ENCODE peak calls at places on chromosomes 11 and 22, in four cellular contexts. V is thoracic aorta; O is GM06990; X is stimulated activated CD8-positive, alpha-beta memory T cell treated with anti-CD3 and anti-CD28 coated beads, Interleukin-15, amount 100 ng/mL, for 4 hours. Q is an unnamed sample.

GRCh38 chr11:45921561-45922424 is 663 bp upstream of the LARGE2 start:
- DNase-seq in X (no peak), O (no peak), V (no peak), Q (no peak)

GRCh38 chr11:122209619-122210377 is 93.8 kb upstream of the BLID start:
- DNase-seq in O (no peak), X (no peak), V (peak), Q (no peak)

GRCh38 chr11:102573851-102574250 is 43.3 kb upstream of the MMP7 start:
- DNase-seq in X (no peak), V (no peak), O (no peak), Q (no peak)

GRCh38 chr11:111419641-111420327 is 40.7 kb upstream of the POU2AF1 start:
- DNase-seq in X (no peak), V (peak), O (no peak), Q (no peak)

GRCh38 chr11:95516786-95517185 is 272.8 kb downstream of the FAM76B start:
- DNase-seq in V (no peak), X (no peak), O (no peak), Q (no peak)

GRCh38 chr22:36467042-36467810 is 14.2 kb downstream of the TXN2 start:
- DNase-seq in X (no peak), O (no peak), V (no peak), Q (no peak)

GRCh38 chr11:78295991-78296930 is 107.5 kb downstream of the USP35 start:
- DNase-seq in O (no peak), X (no peak), V (no peak), Q (no peak)

GRCh38 chr22:40112595-40112994 is 65.1 kb upstream of the TNRC6B start:
- DNase-seq in X (no peak), O (no peak), V (no peak), Q (no peak)

GRCh38 chr22:50301581-50301991 is 5.9 kb downstream of the PLXNB2 start:
- DNase-seq in O (no peak), V (no peak), X (no peak), Q (no peak)

GRCh38 chr22:35995772-35996171 is 32.9 kb downstream of the RBFOX2 start:
- DNase-seq in V (peak), O (no peak), X (no peak), Q (peak)

GRCh38 chr11:15412054-15412453 is 297.3 kb downstream of the INSC start:
- DNase-seq in V (no peak), X (no peak), O (peak), Q (no peak)

GRCh38 chr11:81874627-81875026 is 859.0 kb downstream of the FAM181B start:
- DNase-seq in O (peak), X (no peak), V (no peak), Q (no peak)

GRCh38 chr22:21861856-21862255 is 5.6 kb downstream of the MAPK1 start:
- DNase-seq in X (no peak), V (no peak), O (no peak), Q (no peak)

GRCh38 chr11:46977940-46978595 is 41.5 kb downstream of the CSTPP1 start:
- DNase-seq in X (no peak), V (no peak), O (no peak), Q (no peak)

GRCh38 chr11:45517171-45517770 is 148.2 kb downstream of the CHST1 start:
- DNase-seq in V (no peak), O (no peak), X (no peak), Q (no peak)

GRCh38 chr22:27996981-27997380 is 77.9 kb upstream of the PITPNB start:
- DNase-seq in X (no peak), V (no peak), O (no peak), Q (no peak)